ENCODE peak calls at places on chromosome 10, in nine cellular contexts. G, C, I, Q, T, A, N, U and L are unnamed samples.

GRCh38 chr10:1281402-1281782 is 225.2 kb downstream of the WDR37 start:
- DNase-seq in G (peak), C (no peak), I (no peak), Q (no peak), T (no peak), A (no peak), N (no peak), U (no peak), L (no peak)

GRCh38 chr10:70960316-70960715 is 72.0 kb upstream of the PCBD1 start:
- DNase-seq in G (no peak), C (no peak), I (no peak), Q (no peak), T (no peak), A (no peak), N (no peak), U (no peak), L (no peak)

GRCh38 chr10:48518412-48518811 is 86.5 kb downstream of the ARHGAP22 start:
- DNase-seq in G (no peak), C (no peak), I (no peak), Q (no peak), T (no peak), A (no peak), N (no peak), U (no peak), L (no peak)

GRCh38 chr10:52658112-52658511 is 114.5 kb downstream of the MBL2 start:
- DNase-seq in G (no peak), C (peak), I (no peak), Q (no peak), T (no peak), A (no peak), N (no peak), U (no peak), L (no peak)

GRCh38 chr10:77911535-77912123 is 14.9 kb downstream of the DLG5 start:
- DNase-seq in G (no peak), C (peak), I (no peak), Q (no peak), T (peak), A (no peak), N (no peak), U (peak), L (no peak)

GRCh38 chr10:91712315-91712714 is 79.4 kb upstream of the PPP1R3C start:
- DNase-seq in G (no peak), C (no peak), I (no peak), Q (no peak), T (no peak), A (no peak), N (no peak), U (peak), L (no peak)

GRCh38 chr10:7484456-7485266 is 73.8 kb upstream of the SFMBT2 start:
- DNase-seq in G (no peak), C (no peak), I (no peak), Q (no peak), T (peak), A (no peak), N (peak), U (no peak), L (no peak)

GRCh38 chr10:129104266-129105045 is 362.6 kb upstream of the MGMT start:
- DNase-seq in G (no peak), C (no peak), I (no peak), Q (no peak), T (no peak), A (no peak), N (no peak), U (peak), L (no peak)

GRCh38 chr10:71748671-71749191 is 24.6 kb downstream of the VSIR start:
- DNase-seq in G (no peak), C (no peak), I (no peak), Q (peak), T (peak), A (no peak), N (no peak), U (peak), L (no peak)

GRCh38 chr10:50497758-50498157 is 126.0 kb downstream of the SGMS1 start:
- DNase-seq in G (no peak), C (peak), I (no peak), Q (no peak), T (no peak), A (no peak), N (no peak), U (peak), L (no peak)

GRCh38 chr10:19168584-19168983 is 120.0 kb downstream of the MALRD1 start:
- DNase-seq in G (no peak), C (no peak), I (no peak), Q (peak), T (peak), A (peak), N (peak), U (no peak), L (no peak)

GRCh38 chr10:51321968-51322367 is 247.7 kb downstream of the PRKG1 start:
- DNase-seq in G (no peak), C (peak), I (no peak), Q (no peak), T (no peak), A (no peak), N (peak), U (peak), L (no peak)

GRCh38 chr10:127117125-127117524 is 79.3 kb downstream of the INSYN2A start:
- DNase-seq in G (no peak), C (peak), I (no peak), Q (peak), T (peak), A (peak), N (peak), U (peak), L (no peak)

GRCh38 chr10:130039141-130039540 is 71.5 kb downstream of the C10orf143 start:
- DNase-seq in G (no peak), C (no peak), I (no peak), Q (no peak), T (no peak), A (no peak), N (no peak), U (no peak), L (no peak)

GRCh38 chr10:69439813-69440506 is 11.3 kb upstream of the TSPAN15 start:
- DNase-seq in G (no peak), C (peak), I (no peak), Q (no peak), T (peak), A (no peak), N (peak), U (peak), L (peak)

GRCh38 chr10:110456523-110457091 is 41.1 kb upstream of the DUSP5 start:
- DNase-seq in G (no peak), C (peak), I (no peak), Q (no peak), T (no peak), A (no peak), N (peak), U (peak), L (no peak)

GRCh38 chr10:123562387-123562786 is 103.8 kb upstream of the GPR26 start:
- DNase-seq in G (peak), C (no peak), I (no peak), Q (no peak), T (no peak), A (no peak), N (no peak), U (no peak), L (no peak)

GRCh38 chr10:43892062-43892765 is 243.5 kb upstream of the ZNF32 start:
- DNase-seq in G (no peak), C (peak), I (no peak), Q (no peak), T (peak), A (no peak), N (no peak), U (peak), L (no peak)

GRCh38 chr10:109706157-109706556 is 217.2 kb downstream of the XPNPEP1 start:
- DNase-seq in G (no peak), C (no peak), I (no peak), Q (no peak), T (no peak), A (no peak), N (no peak), U (no peak), L (no peak)

GRCh38 chr10:127157506-127158205 is 38.7 kb downstream of the INSYN2A start:
- DNase-seq in G (no peak), C (no peak), I (no peak), Q (no peak), T (no peak), A (no peak), N (no peak), U (peak), L (no peak)

GRCh38 chr10:10902951-10903350 is 114.7 kb upstream of the CELF2 start:
- DNase-seq in G (no peak), C (no peak), I (no peak), Q (no peak), T (no peak), A (no peak), N (no peak), U (peak), L (no peak)

GRCh38 chr10:91051834-91052233 is 130.9 kb upstream of the ANKRD1 start:
- DNase-seq in G (peak), C (peak), I (peak), Q (no peak), T (no peak), A (no peak), N (no peak), U (peak), L (no peak)

GRCh38 chr10:271722-272121 is 136.5 kb downstream of the ZMYND11 start:
- DNase-seq in G (no peak), C (no peak), I (no peak), Q (no peak), T (no peak), A (no peak), N (no peak), U (no peak), L (no peak)

GRCh38 chr10:77548671-77549070 is 88.9 kb downstream of the KCNMA1 start:
- DNase-seq in G (no peak), C (no peak), I (no peak), Q (no peak), T (no peak), A (no peak), N (no peak), U (peak), L (no peak)

GRCh38 chr10:34811126-34811967 is 3.7 kb downstream of the PARD3 start:
- DNase-seq in G (no peak), C (no peak), I (no peak), Q (no peak), T (no peak), A (no peak), N (peak), U (no peak), L (no peak)